ENCODE peak calls at places on chromosome 3, in four cellular contexts. M is MM.1S, A is brain microvascular endothelial cell, Q is body of pancreas. D is an unnamed sample. For H3K36me3, the result is how much of the 10 kb centered on the place peaks cover.

GRCh38 chr3:126607214-126607908 is 47.6 kb downstream of the TXNRD3 start:
- DNase-seq in M (no peak), A (peak), Q (no peak), D (peak)

GRCh38 chr3:174218011-174218410 is 641.1 kb upstream of the NAALADL2 start:
- DNase-seq in M (no peak), A (no peak), Q (no peak), D (no peak)

GRCh38 chr3:13451301-13451673 is 28.8 kb upstream of the HDAC11 start:
- DNase-seq in M (peak), A (peak), Q (peak), D (no peak)

GRCh38 chr3:30161370-30161769 is 445.0 kb upstream of the TGFBR2 start:
- DNase-seq in M (no peak), A (no peak), Q (no peak), D (no peak)

GRCh38 chr3:176190755-176191154 is 1006.5 kb downstream of the TBL1XR1 start:
- DNase-seq in M (no peak), A (no peak), Q (no peak), D (no peak)

GRCh38 chr3:128485283-128486156 is 7.5 kb downstream of the GATA2 start:
- DNase-seq in M (no peak), A (no peak), Q (no peak), D (no peak)

GRCh38 chr3:127706785-127707351 is 34.1 kb downstream of the ABTB1 start:
- DNase-seq in M (no peak), A (no peak), Q (no peak), D (no peak)

GRCh38 chr3:186826978-186827857 is 15.3 kb upstream of the ADIPOQ start:
- DNase-seq in M (peak), A (peak), Q (peak), D (peak)

GRCh38 chr3:120855665-120856437 is 52.2 kb upstream of the STXBP5L start:
- DNase-seq in M (no peak), A (peak), Q (no peak), D (peak)

GRCh38 chr3:30467596-30468238 is 138.7 kb upstream of the TGFBR2 start:
- DNase-seq in M (no peak), A (no peak), Q (no peak), D (no peak)

GRCh38 chr3:134640872-134641470 is 9.9 kb downstream of the KY start:
- DNase-seq in M (no peak), A (peak), Q (no peak), D (no peak)

GRCh38 chr3:62117903-62118548 is 255.3 kb downstream of the FEZF2 start:
- DNase-seq in M (no peak), A (no peak), Q (no peak), D (no peak)

GRCh38 chr3:106176734-106177133 is 307.9 kb upstream of the CBLB start:
- DNase-seq in M (no peak), A (no peak), Q (no peak), D (peak)

GRCh38 chr3:113637756-113638155 is 58.7 kb downstream of the USF3 start:
- DNase-seq in M (no peak), A (no peak), Q (no peak), D (no peak)

GRCh38 chr3:35184775-35185174 is 454.6 kb upstream of the ARPP21 start:
- DNase-seq in M (no peak), A (peak), Q (no peak), D (no peak)

GRCh38 chr3:126152458-126152857 is 27.9 kb downstream of the ALDH1L1 start:
- DNase-seq in M (no peak), A (no peak), Q (no peak), D (peak)

GRCh38 chr3:45312836-45313493 is 75.4 kb upstream of the LARS2 start:
- DNase-seq in M (no peak), A (no peak), Q (no peak), D (no peak)

GRCh38 chr3:9279959-9280358 is 30.5 kb upstream of the SRGAP3 start:
- DNase-seq in M (no peak), A (no peak), Q (no peak), D (peak)

GRCh38 chr3:105967117-105967516 is 98.3 kb upstream of the CBLB start:
- DNase-seq in M (no peak), A (peak), Q (no peak), D (no peak)

GRCh38 chr3:41267975-41268640 is 68.8 kb downstream of the CTNNB1 start:
- DNase-seq in M (no peak), A (peak), Q (no peak), D (peak)

GRCh38 chr3:134364936-134365765 is 9.1 kb downstream of the AMOTL2 start:
- DNase-seq in M (no peak), A (no peak), Q (no peak), D (peak)

GRCh38 chr3:61331937-61332590 is 80.8 kb upstream of the FHIT start:
- DNase-seq in M (no peak), A (no peak), Q (no peak), D (peak)

GRCh38 chr3:109985942-109986555 is 648.7 kb upstream of the DPPA4 start:
- DNase-seq in M (no peak), A (no peak), Q (no peak), D (no peak)

GRCh38 chr3:165522371-165522770 is 314.9 kb downstream of the BCHE start:
- DNase-seq in M (no peak), A (no peak), Q (no peak), D (no peak)

GRCh38 chr3:106748471-106748870 is 628.8 kb upstream of the CCDC54 start:
- DNase-seq in M (no peak), A (no peak), Q (no peak), D (no peak)

GRCh38 chr3:48222616-48223513 is at the start of gene CAMP:
- DNase-seq in M (no peak), A (no peak), Q (peak), D (no peak)

GRCh38 chr3:150917941-150918340 is 12.7 kb upstream of the MINDY4B start:
- DNase-seq in M (no peak), A (no peak), Q (no peak), D (no peak)
- H3K36me3 ChIP-seq in M (under half), A (under half), Q (under half), D (under half)

GRCh38 chr3:114674041-114674440 is 380.2 kb downstream of the TIGIT start:
- DNase-seq in M (no peak), A (no peak), Q (no peak), D (peak)
- H3K27ac ChIP-seq in M (no peak), A (no peak), Q (no peak), D (peak)

GRCh38 chr3:190631295-190631694 is 117.4 kb downstream of the IL1RAP start:
- DNase-seq in M (peak), A (no peak), Q (no peak), D (no peak)

GRCh38 chr3:190624282-190624681 is 110.4 kb downstream of the IL1RAP start:
- DNase-seq in M (no peak), A (no peak), Q (no peak), D (no peak)

GRCh38 chr3:190626951-190627620 is 113.2 kb downstream of the IL1RAP start:
- DNase-seq in M (no peak), A (no peak), Q (no peak), D (no peak)

GRCh38 chr3:190629088-190629487 is 115.2 kb downstream of the IL1RAP start:
- DNase-seq in M (no peak), A (no peak), Q (no peak), D (no peak)
- H3K36me3 ChIP-seq in M (under half), A (under half), Q (under half), D (under half)

GRCh38 chr3:129934234-129935123 is 40.0 kb upstream of the TRH start:
- DNase-seq in M (peak), A (peak), Q (peak), D (no peak)
- H3K27ac ChIP-seq in M (no peak), A (no peak), Q (no peak), D (no peak)